ENCODE peak calls at places on chromosome 2, in seven cellular contexts. A is A549, W is progenitor cell of endocrine pancreas, D is upper lobe of right lung, X is tibial nerve, U is stomach, S is HFF-Myc. N is an unnamed sample.

GRCh38 chr2:145777297-145777696 is 1257.4 kb upstream of the ZEB2 start:
- DNase-seq in D (no peak), U (no peak), W (no peak), S (peak; percentile 35), X (no peak), A (peak; percentile 60), N (no peak)

GRCh38 chr2:176129013-176129796 is at the start of gene HOXD8:
- DNase-seq in D (peak; percentile 57), W (no peak), A (peak; percentile 85), X (no peak), U (no peak), S (no peak), N (no peak)

GRCh38 chr2:182049783-182050182 is 64.1 kb downstream of the PPP1R1C start:
- DNase-seq in S (no peak), A (no peak), D (no peak), U (no peak), X (no peak), W (no peak), N (no peak)

GRCh38 chr2:16321872-16322271 is 343.8 kb downstream of the CYRIA start:
- DNase-seq in X (no peak), S (no peak), U (no peak), W (no peak), A (no peak), D (no peak), N (no peak)

GRCh38 chr2:158011055-158011771 is 90.5 kb upstream of the UPP2 start:
- DNase-seq in X (no peak), D (no peak), W (no peak), A (no peak), S (no peak), U (no peak), N (no peak)

GRCh38 chr2:69385443-69386151 is 1.4 kb downstream of the GFPT1 start:
- DNase-seq in S (no peak), X (no peak), W (no peak), D (no peak), A (peak; percentile 60), U (no peak), N (no peak)

GRCh38 chr2:32562906-32563305 is 64.9 kb upstream of the TTC27 start:
- DNase-seq in S (no peak), D (no peak), A (no peak), W (no peak), X (no peak), U (no peak), N (no peak)

GRCh38 chr2:223058952-223059716 is 7.1 kb downstream of the KCNE4 start:
- DNase-seq in A (peak; percentile 56), X (no peak), U (peak; percentile 71), W (no peak), D (no peak), S (no peak), N (no peak)

GRCh38 chr2:227406177-227407031 is 18.7 kb upstream of the SCYGR1 start:
- DNase-seq in D (no peak), U (peak; percentile 73), A (peak; percentile 98), S (peak; percentile 97), W (peak; percentile 14), X (no peak), N (peak; percentile 78)

GRCh38 chr2:82790277-82791021 is 1668.6 kb downstream of the SUCLG1 start:
- DNase-seq in X (no peak), U (no peak), S (peak; percentile 5), D (no peak), A (peak; percentile 13), W (no peak), N (no peak)

GRCh38 chr2:138766464-138766863 is 13.7 kb downstream of the NXPH2 start:
- DNase-seq in X (no peak), W (no peak), D (no peak), A (no peak), U (no peak), S (no peak), N (no peak)

GRCh38 chr2:20491739-20492531 is 45.1 kb downstream of the RHOB start:
- DNase-seq in S (no peak), D (peak; percentile 57), U (no peak), W (no peak), A (peak; percentile 22), X (no peak), N (no peak)

GRCh38 chr2:179805001-179805400 is 56.4 kb downstream of the ZNF385B start:
- DNase-seq in S (no peak), A (no peak), W (no peak), U (no peak), X (no peak), D (no peak), N (no peak)

GRCh38 chr2:130341562-130342019 is 1.1 kb upstream of the IMP4 start:
- DNase-seq in U (no peak), S (no peak), A (no peak), X (no peak), W (no peak), D (no peak), N (no peak)

GRCh38 chr2:172674968-172675303 is 60.7 kb upstream of the RAPGEF4 start:
- DNase-seq in X (no peak), S (no peak), W (no peak), A (no peak), U (no peak), D (no peak), N (no peak)

GRCh38 chr2:172671506-172671905 is 64.1 kb upstream of the RAPGEF4 start:
- DNase-seq in X (no peak), W (no peak), A (no peak), U (no peak), D (no peak), S (no peak), N (no peak)

GRCh38 chr2:172672114-172672513 is 63.5 kb upstream of the RAPGEF4 start:
- DNase-seq in D (no peak), A (peak; percentile 76), S (no peak), X (no peak), U (no peak), W (no peak), N (no peak)

GRCh38 chr2:172672999-172673726 is 62.5 kb upstream of the RAPGEF4 start:
- DNase-seq in D (no peak), A (peak; percentile 85), U (peak; percentile 29), S (peak; percentile 32), X (no peak), W (no peak), N (no peak)

GRCh38 chr2:172674034-172674967 is 61.3 kb upstream of the RAPGEF4 start:
- DNase-seq in A (no peak), W (peak; percentile 57), U (peak; percentile 60), S (no peak), D (peak; percentile 70), X (no peak), N (no peak)
- TF ChIP-seq CTCF in A (no peak), W (peak; percentile 86), U (peak; percentile 38), S (peak; percentile 35), D (peak; percentile 72), X (peak; percentile 26), N (no peak)

GRCh38 chr2:70747284-70747683 is 20.7 kb downstream of the ADD2 start:
- DNase-seq in W (no peak), D (no peak), U (no peak), X (no peak), A (no peak), S (no peak), N (no peak)

GRCh38 chr2:70750320-70750719 is 17.7 kb downstream of the ADD2 start:
- DNase-seq in W (no peak), X (no peak), D (no peak), S (no peak), A (no peak), U (no peak), N (no peak)

GRCh38 chr2:70745276-70745675 is 22.7 kb downstream of the ADD2 start:
- DNase-seq in D (no peak), S (no peak), X (no peak), A (no peak), W (no peak), U (no peak), N (no peak)

GRCh38 chr2:70746076-70746475 is 21.9 kb downstream of the ADD2 start:
- DNase-seq in S (no peak), D (no peak), W (no peak), U (no peak), A (no peak), X (no peak), N (no peak)

DNA sequence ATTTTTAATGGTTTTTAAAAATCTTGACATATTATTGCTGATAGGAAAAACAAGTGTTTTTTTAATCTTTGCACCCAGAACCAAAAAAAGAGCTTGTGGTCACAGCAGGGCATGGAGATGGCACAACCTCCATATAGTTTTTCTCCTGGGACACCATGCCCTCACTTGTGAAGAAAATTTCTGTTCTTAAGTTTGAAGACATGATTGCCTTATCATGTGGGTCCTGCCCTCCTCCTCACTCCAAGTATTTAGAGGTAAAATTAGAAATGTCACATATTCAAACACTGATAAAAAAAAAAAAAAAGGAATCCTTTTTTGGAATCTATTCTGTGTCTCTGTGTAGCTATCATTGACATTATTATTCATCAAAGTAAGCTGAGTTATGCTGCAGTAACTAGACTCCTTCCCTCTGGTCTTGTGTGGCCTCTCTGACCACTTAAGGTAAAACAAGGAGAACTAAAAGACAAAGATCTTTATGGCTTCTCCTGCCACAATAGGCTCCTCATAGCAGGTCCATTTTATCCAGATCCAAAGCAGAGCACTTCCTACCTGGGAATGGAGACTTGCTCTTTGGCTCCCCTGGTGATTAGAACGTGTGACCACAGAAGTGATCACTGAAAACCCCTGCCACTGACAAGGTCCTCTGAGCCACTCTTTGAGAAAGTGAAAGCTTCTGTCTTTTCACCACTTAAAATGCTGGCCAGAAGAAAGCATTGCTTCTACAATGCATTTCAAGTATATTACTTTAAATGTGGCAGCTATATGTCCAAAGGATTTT is 19.8 kb downstream of the ADD2 start:
- DNase-seq in U (no peak), A (peak; percentile 13), D (no peak), X (no peak), S (no peak), W (no peak), N (no peak)
- TF ChIP-seq CTCF in U (no peak), A (no peak), D (no peak), X (no peak), S (no peak), W (peak; percentile 22), N (no peak)

GRCh38 chr2:159713691-159714585 is 1.6 kb downstream of the MARCHF7 start:
- DNase-seq in U (no peak), W (no peak), X (no peak), D (no peak), A (no peak), S (no peak), N (no peak)
- TF ChIP-seq CTCF in U (no peak), W (peak; percentile 9), X (no peak), D (no peak), A (no peak), S (no peak), N (no peak)

DNA sequence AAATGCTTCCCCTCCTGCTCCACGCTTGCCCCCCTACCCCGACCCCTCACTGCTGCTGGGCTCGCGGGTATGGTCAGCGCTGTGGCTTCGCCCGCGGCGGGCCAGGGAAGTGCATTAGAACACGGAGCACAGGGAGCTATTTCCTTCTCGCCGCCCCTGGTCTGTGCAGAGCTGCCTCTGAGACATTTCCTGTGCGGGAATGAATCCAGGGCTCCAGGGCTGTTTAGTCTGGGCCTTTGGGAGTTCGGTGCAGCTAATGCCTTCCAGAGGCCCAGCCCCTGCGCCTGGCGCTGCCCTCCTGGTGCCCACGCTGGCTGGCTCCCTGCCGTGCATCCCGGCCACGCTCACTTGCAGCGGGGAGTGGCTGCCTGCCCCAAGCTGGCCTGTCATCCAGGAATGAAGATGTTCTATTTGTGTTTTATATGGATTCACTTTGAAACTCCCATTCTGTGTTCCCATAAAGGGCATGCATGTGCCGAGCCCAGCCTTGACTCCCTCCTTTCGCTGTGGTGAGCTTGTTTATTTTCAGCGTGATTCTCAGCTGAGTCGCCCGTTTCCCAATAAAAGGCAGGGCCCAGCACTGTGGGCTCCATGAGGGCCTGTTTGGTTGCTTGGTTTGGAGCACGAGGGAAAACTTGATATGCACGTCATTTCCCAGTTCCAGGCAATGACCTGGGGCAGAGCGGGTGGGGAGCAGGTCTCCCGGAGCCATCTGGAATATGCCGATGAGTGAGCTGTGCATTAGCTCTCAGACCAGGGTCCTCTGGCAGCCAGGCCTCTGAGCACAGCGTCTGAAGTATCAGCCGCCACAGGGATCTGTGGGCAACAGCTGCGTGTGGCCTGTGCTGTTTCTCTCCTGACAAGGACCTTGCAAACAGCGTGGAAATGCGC is 42.7 kb downstream of the SH3RF3 start:
- DNase-seq in A (peak; percentile 16), S (peak; percentile 90), D (no peak), X (peak; percentile 62), W (no peak), U (peak; percentile 36), N (peak; percentile 97)
- TF ChIP-seq CTCF in A (no peak), S (no peak), D (peak; percentile 31), X (no peak), W (no peak), U (no peak), N (no peak)